ENCODE peak calls at places on chromosomes 12 and 14, in five cellular contexts. R, L, Y, N and B are unnamed samples.

GRCh38 chr14:100325231-100325632 is 2.1 kb downstream of the SLC25A47 start:
- DNase-seq in R (no peak), L (no peak), Y (no peak), N (no peak), B (no peak)

GRCh38 chr12:12874014-12874413 is 17.3 kb upstream of the GPRC5A start:
- DNase-seq in R (no peak), L (no peak), Y (no peak), N (no peak), B (no peak)

GRCh38 chr12:116067892-116068291 is 209.6 kb downstream of the MED13L start:
- DNase-seq in R (no peak), L (no peak), Y (no peak), N (no peak), B (no peak)

GRCh38 chr14:85714046-85714445 is 184.1 kb downstream of the FLRT2 start:
- DNase-seq in R (no peak), L (no peak), Y (no peak), N (no peak), B (no peak)

GRCh38 chr12:70290126-70290525 is 46.9 kb downstream of the CNOT2 start:
- DNase-seq in R (no peak), L (no peak), Y (no peak), N (no peak), B (no peak)

GRCh38 chr12:61554268-61555008 is 705.8 kb upstream of the USP15 start:
- DNase-seq in R (no peak), L (no peak), Y (no peak), N (no peak), B (no peak)

GRCh38 chr12:80711866-80712265 is 4.4 kb downstream of the MYF6 start:
- DNase-seq in R (no peak), L (no peak), Y (no peak), N (no peak), B (no peak)

GRCh38 chr14:68939893-68940613 is 39.0 kb downstream of the ACTN1 start:
- DNase-seq in R (no peak), L (peak; percentile 96), Y (peak; percentile 67), N (peak; percentile 95), B (no peak)

GRCh38 chr12:31835276-31835882 is 106.6 kb upstream of the AMN1 start:
- DNase-seq in R (no peak), L (no peak), Y (no peak), N (no peak), B (no peak)

GRCh38 chr14:67837011-67837624 is 17.5 kb downstream of the RAD51B start:
- DNase-seq in R (peak; percentile 47), L (no peak), Y (peak; percentile 18), N (peak; percentile 87), B (peak; percentile 47)

GRCh38 chr12:64679487-64679983 is 69.2 kb downstream of the RASSF3 start:
- DNase-seq in R (no peak), L (peak; percentile 88), Y (no peak), N (peak; percentile 80), B (no peak)

GRCh38 chr12:9615420-9616135 is 7.9 kb upstream of the KLRB1 start:
- DNase-seq in R (no peak), L (no peak), Y (no peak), N (no peak), B (no peak)

GRCh38 chr12:5907812-5908211 is 37.2 kb downstream of the ANO2 start:
- DNase-seq in R (no peak), L (peak; percentile 75), Y (no peak), N (no peak), B (no peak)

GRCh38 chr12:67968316-67968715 is 20.9 kb upstream of the IFNG-AS1 start:
- DNase-seq in R (no peak), L (no peak), Y (no peak), N (no peak), B (no peak)

GRCh38 chr14:52918486-52918885 is 32.4 kb downstream of the FERMT2 start:
- DNase-seq in R (no peak), L (no peak), Y (no peak), N (peak; percentile 78), B (peak; percentile 62)

GRCh38 chr12:51505363-51505762 is 80.7 kb downstream of the SLC4A8 start:
- DNase-seq in R (no peak), L (no peak), Y (no peak), N (no peak), B (no peak)

GRCh38 chr14:36604757-36605505 is 22.5 kb upstream of the NKX2-8 start:
- DNase-seq in R (no peak), L (no peak), Y (peak; percentile 77), N (peak; percentile 76), B (peak; percentile 25)

GRCh38 chr12:106309671-106310313 is 7.3 kb downstream of the TCP11L2 start:
- DNase-seq in R (no peak), L (no peak), Y (no peak), N (no peak), B (no peak)

GRCh38 chr14:101844219-101844618 is 82.7 kb downstream of the PPP2R5C start:
- DNase-seq in R (no peak), L (no peak), Y (no peak), N (no peak), B (no peak)

GRCh38 chr14:76929927-76930326 is 98.6 kb downstream of the IRF2BPL start:
- DNase-seq in R (no peak), L (no peak), Y (no peak), N (no peak), B (no peak)

GRCh38 chr12:22312336-22312735 is 22.2 kb downstream of the ST8SIA1 start:
- DNase-seq in R (no peak), L (no peak), Y (no peak), N (peak; percentile 78), B (no peak)

GRCh38 chr12:71710276-71711125 is 24.6 kb downstream of the TMEM19 start:
- DNase-seq in R (no peak), L (no peak), Y (no peak), N (peak; percentile 90), B (no peak)

GRCh38 chr12:89345830-89346740 is 6.2 kb downstream of the DUSP6 start:
- DNase-seq in R (peak; percentile 79), L (no peak), Y (no peak), N (peak; percentile 68), B (peak; percentile 92)

GRCh38 chr14:75399819-75400678 is 27.8 kb upstream of the JDP2 start:
- DNase-seq in R (no peak), L (no peak), Y (no peak), N (peak; percentile 63), B (no peak)

GRCh38 chr14:94670692-94671285 is 58.6 kb downstream of the SERPINA3 start:
- DNase-seq in R (no peak), L (peak; percentile 42), Y (no peak), N (no peak), B (no peak)

GRCh38 chr12:89126712-89127111 is 225.6 kb downstream of the DUSP6 start:
- DNase-seq in R (no peak), L (no peak), Y (no peak), N (peak; percentile 65), B (no peak)

GRCh38 chr12:26135010-26135420 is 10.2 kb upstream of the BHLHE41 start:
- DNase-seq in R (no peak), L (no peak), Y (no peak), N (peak; percentile 10), B (no peak)

GRCh38 chr12:130863298-130863697 is 8.6 kb upstream of the RAN start:
- DNase-seq in R (no peak), L (no peak), Y (no peak), N (no peak), B (no peak)

GRCh38 chr14:24146622-24146977 is 190 bp upstream of the PSME2 start:
- DNase-seq in R (peak; percentile 97), L (peak; percentile 99), Y (peak; percentile 93), N (peak; percentile 93), B (peak; percentile 92)

GRCh38 chr12:60535363-60535762 is 939.5 kb downstream of the SLC16A7 start:
- DNase-seq in R (no peak), L (no peak), Y (no peak), N (no peak), B (no peak)